ENCODE peak calls at places on chromosomes 11 and 22, in eight cellular contexts. M is stimulated activated CD4-positive, alpha-beta T cell treated with anti-CD3 and anti-CD28 coated beads, Interleukin-4, amount 100 ng/mL, for 48 hours; Z is T-helper 1 cell; L is AG04450; R is activated naive CD4-positive, alpha-beta T cell treated with Interleukin-2 at 50 U/mL for 16 hours; Y is HFFc6; T is effector memory CD4-positive, alpha-beta T cell; U is activated CD8-positive, alpha-beta memory T cell treated with anti-CD3 and anti-CD28 coated beads for 48 hours. I is an unnamed sample.

GRCh38 chr11:117180020-117180419 is 1.5 kb downstream of the SIDT2 start:
- DNase-seq in M (no peak), Z (no peak), L (no peak), R (no peak), Y (no peak), T (no peak), U (no peak), I (no peak)

GRCh38 chr22:35642305-35642741 is 5.9 kb upstream of the APOL6 start:
- DNase-seq in M (no peak), Z (no peak), L (no peak), R (no peak), Y (peak; percentile 13), T (no peak), U (no peak), I (no peak)

GRCh38 chr11:1757861-1758610 is 5.7 kb downstream of the CTSD start:
- DNase-seq in M (no peak), Z (peak; percentile 81), L (no peak), R (peak; percentile 38), Y (no peak), T (no peak), U (no peak), I (no peak)

GRCh38 chr11:1099519-1100355 is 25.1 kb downstream of the MUC2 start:
- DNase-seq in M (no peak), Z (no peak), L (no peak), R (no peak), Y (no peak), T (no peak), U (no peak), I (no peak)

GRCh38 chr11:69562816-69563215 is 78.1 kb upstream of the CCND1 start:
- DNase-seq in M (no peak), Z (no peak), L (no peak), R (no peak), Y (no peak), T (no peak), U (no peak), I (no peak)

GRCh38 chr11:68998390-68998911 is 14.6 kb downstream of the MRGPRF start:
- DNase-seq in M (no peak), Z (no peak), L (no peak), R (no peak), Y (no peak), T (no peak), U (no peak), I (no peak)

GRCh38 chr11:116030697-116031331 is 526.6 kb upstream of the CADM1 start:
- DNase-seq in M (no peak), Z (no peak), L (no peak), R (no peak), Y (no peak), T (no peak), U (no peak), I (no peak)

GRCh38 chr11:89381094-89381493 is 110.1 kb downstream of the NOX4 start:
- DNase-seq in M (no peak), Z (no peak), L (peak; percentile 78), R (no peak), Y (peak; percentile 92), T (no peak), U (no peak), I (peak; percentile 96)

GRCh38 chr11:60303661-60304060 is 23.2 kb downstream of the MS4A4A start:
- DNase-seq in M (no peak), Z (no peak), L (no peak), R (no peak), Y (no peak), T (no peak), U (no peak), I (no peak)